ENCODE peak calls at places on chromosomes 12 and 14, in seven cellular contexts. One of them, this sample, is unnamed.

GRCh38 chr12:53579545-53579955 is 46.6 kb downstream of the ATF7 start:
- DNase-seq in A549: no peak
- DNase-seq in tibial artery: no peak
- DNase-seq in stomach: no peak
- DNase-seq in fibroblast of lung: no peak
- DNase-seq in esophagus squamous epithelium: no peak
- DNase-seq in cardiac muscle cell: no peak
- DNase-seq in this sample: no peak

GRCh38 chr12:51910168-51910567 is 2.9 kb downstream of the ACVRL1 start:
- DNase-seq in A549: no peak
- DNase-seq in tibial artery: no peak
- DNase-seq in stomach: no peak
- DNase-seq in fibroblast of lung: no peak
- DNase-seq in esophagus squamous epithelium: no peak
- DNase-seq in cardiac muscle cell: no peak
- DNase-seq in this sample: peak; percentile 16

GRCh38 chr14:102949801-102950451 is 27.5 kb downstream of the AMN start:
- DNase-seq in A549: no peak
- DNase-seq in tibial artery: peak; percentile 82
- DNase-seq in stomach: peak; percentile 89
- DNase-seq in fibroblast of lung: peak; percentile 55
- DNase-seq in esophagus squamous epithelium: no peak
- DNase-seq in cardiac muscle cell: no peak
- DNase-seq in this sample: no peak

GRCh38 chr12:130829391-130830245 is 9.4 kb downstream of the STX2 start:
- DNase-seq in A549: no peak
- DNase-seq in tibial artery: no peak
- DNase-seq in stomach: no peak
- DNase-seq in fibroblast of lung: no peak
- DNase-seq in esophagus squamous epithelium: no peak
- DNase-seq in cardiac muscle cell: no peak
- DNase-seq in this sample: no peak

GRCh38 chr12:99722690-99723486 is 75.3 kb downstream of the GARIN6 start:
- DNase-seq in A549: no peak
- DNase-seq in tibial artery: no peak
- DNase-seq in stomach: no peak
- DNase-seq in fibroblast of lung: no peak
- DNase-seq in esophagus squamous epithelium: no peak
- DNase-seq in cardiac muscle cell: no peak
- DNase-seq in this sample: no peak

GRCh38 chr14:105927661-105928060 is 401.3 kb downstream of the TMEM121 start:
- DNase-seq in A549: no peak
- DNase-seq in tibial artery: no peak
- DNase-seq in stomach: no peak
- DNase-seq in fibroblast of lung: no peak
- DNase-seq in esophagus squamous epithelium: no peak
- DNase-seq in cardiac muscle cell: no peak
- DNase-seq in this sample: no peak

GRCh38 chr14:63713765-63714164 is 14.1 kb downstream of the SGPP1 start:
- DNase-seq in A549: peak; percentile 52
- DNase-seq in tibial artery: no peak
- DNase-seq in stomach: no peak
- DNase-seq in fibroblast of lung: peak; percentile 64
- DNase-seq in esophagus squamous epithelium: no peak
- DNase-seq in cardiac muscle cell: no peak
- DNase-seq in this sample: no peak

GRCh38 chr14:38567728-38568127 is 311.8 kb upstream of the CLEC14A start:
- DNase-seq in A549: no peak
- DNase-seq in tibial artery: no peak
- DNase-seq in stomach: no peak
- DNase-seq in fibroblast of lung: no peak
- DNase-seq in esophagus squamous epithelium: no peak
- DNase-seq in cardiac muscle cell: no peak
- DNase-seq in this sample: no peak

GRCh38 chr12:106144847-106145246 is 6.1 kb upstream of the NUAK1 start:
- DNase-seq in A549: no peak
- DNase-seq in tibial artery: no peak
- DNase-seq in stomach: no peak
- DNase-seq in fibroblast of lung: no peak
- DNase-seq in esophagus squamous epithelium: no peak
- DNase-seq in cardiac muscle cell: no peak
- DNase-seq in this sample: no peak

GRCh38 chr12:116539361-116539771 is 19.8 kb upstream of the MAP1LC3B2 start:
- DNase-seq in A549: peak; percentile 61
- DNase-seq in tibial artery: peak; percentile 24
- DNase-seq in stomach: no peak
- DNase-seq in fibroblast of lung: peak; percentile 24
- DNase-seq in esophagus squamous epithelium: no peak
- DNase-seq in cardiac muscle cell: no peak
- DNase-seq in this sample: no peak

GRCh38 chr14:101707863-101708620 is 53.5 kb upstream of the PPP2R5C start:
- DNase-seq in A549: no peak
- DNase-seq in tibial artery: no peak
- DNase-seq in stomach: no peak
- DNase-seq in fibroblast of lung: no peak
- DNase-seq in esophagus squamous epithelium: no peak
- DNase-seq in cardiac muscle cell: no peak
- DNase-seq in this sample: no peak
- H3K27ac ChIP-seq in A549: peak overlapping the region; percentile 61
- H3K27ac ChIP-seq in tibial artery: no peak overlapping the region
- H3K27ac ChIP-seq in stomach: peak overlapping the region; percentile 71
- H3K27ac ChIP-seq in fibroblast of lung: no peak overlapping the region
- H3K27ac ChIP-seq in esophagus squamous epithelium: peak overlapping the region; percentile 79
- H3K27ac ChIP-seq in cardiac muscle cell: no peak overlapping the region
- H3K27ac ChIP-seq in this sample: no peak overlapping the region

GRCh38 chr14:100107236-100107635 is 42.0 kb downstream of the EVL start:
- DNase-seq in A549: no peak
- DNase-seq in tibial artery: peak; percentile 57
- DNase-seq in stomach: no peak
- DNase-seq in fibroblast of lung: no peak
- DNase-seq in esophagus squamous epithelium: no peak
- DNase-seq in cardiac muscle cell: no peak
- DNase-seq in this sample: peak; percentile 76

GRCh38 chr14:100106260-100106659 is 41.0 kb downstream of the EVL start:
- DNase-seq in A549: no peak
- DNase-seq in tibial artery: peak; percentile 23
- DNase-seq in stomach: no peak
- DNase-seq in fibroblast of lung: no peak
- DNase-seq in esophagus squamous epithelium: no peak
- DNase-seq in cardiac muscle cell: no peak
- DNase-seq in this sample: no peak

GRCh38 chr14:100105357-100106169 is 40.3 kb downstream of the EVL start:
- DNase-seq in A549: no peak
- DNase-seq in tibial artery: peak; percentile 63
- DNase-seq in stomach: no peak
- DNase-seq in fibroblast of lung: no peak
- DNase-seq in esophagus squamous epithelium: no peak
- DNase-seq in cardiac muscle cell: no peak
- DNase-seq in this sample: no peak

GRCh38 chr14:100108042-100108825 is 43.0 kb downstream of the EVL start:
- DNase-seq in A549: peak; percentile 69
- DNase-seq in tibial artery: peak; percentile 85
- DNase-seq in stomach: peak; percentile 88
- DNase-seq in fibroblast of lung: peak; percentile 74
- DNase-seq in esophagus squamous epithelium: peak; percentile 25
- DNase-seq in cardiac muscle cell: peak; percentile 88
- DNase-seq in this sample: peak; percentile 90

DNA sequence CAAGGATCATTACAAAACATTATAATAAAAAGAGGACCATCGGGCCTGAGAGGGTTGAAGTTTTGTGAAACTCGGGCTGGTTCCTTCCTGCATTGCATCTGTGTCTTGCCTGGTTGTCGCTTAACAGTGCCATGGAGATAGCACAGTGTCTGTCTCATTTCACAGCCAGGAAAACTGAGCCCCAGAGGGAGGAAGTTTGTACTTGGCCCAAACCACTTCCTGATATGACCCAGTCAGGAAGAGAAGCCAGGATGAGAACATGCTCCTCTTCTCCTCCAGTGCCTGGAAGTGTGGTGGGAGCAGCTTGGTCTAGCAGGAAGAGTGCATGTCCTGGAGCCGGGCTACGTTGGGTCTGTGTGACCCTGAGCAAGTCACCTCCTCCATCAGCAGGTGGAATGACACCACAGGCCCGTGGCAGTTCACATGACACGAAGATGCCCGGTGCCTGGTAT is 41.5 kb downstream of the EVL start:
- DNase-seq in A549: no peak
- DNase-seq in tibial artery: peak; percentile 63
- DNase-seq in stomach: no peak
- DNase-seq in fibroblast of lung: no peak
- DNase-seq in esophagus squamous epithelium: no peak
- DNase-seq in cardiac muscle cell: no peak
- DNase-seq in this sample: no peak
- H3K4me1 ChIP-seq in A549: peaks cover 29% of the 10 kb centered on the region
- H3K4me1 ChIP-seq in tibial artery: peaks cover 72% of the 10 kb centered on the region
- H3K4me1 ChIP-seq in stomach: peaks cover 48% of the 10 kb centered on the region
- H3K4me1 ChIP-seq in fibroblast of lung: peaks cover 12% of the 10 kb centered on the region
- H3K4me1 ChIP-seq in esophagus squamous epithelium: peaks cover 20% of the 10 kb centered on the region
- H3K4me1 ChIP-seq in cardiac muscle cell: peaks cover 3% of the 10 kb centered on the region
- H3K4me1 ChIP-seq in this sample: peaks cover 61% of the 10 kb centered on the region

DNA sequence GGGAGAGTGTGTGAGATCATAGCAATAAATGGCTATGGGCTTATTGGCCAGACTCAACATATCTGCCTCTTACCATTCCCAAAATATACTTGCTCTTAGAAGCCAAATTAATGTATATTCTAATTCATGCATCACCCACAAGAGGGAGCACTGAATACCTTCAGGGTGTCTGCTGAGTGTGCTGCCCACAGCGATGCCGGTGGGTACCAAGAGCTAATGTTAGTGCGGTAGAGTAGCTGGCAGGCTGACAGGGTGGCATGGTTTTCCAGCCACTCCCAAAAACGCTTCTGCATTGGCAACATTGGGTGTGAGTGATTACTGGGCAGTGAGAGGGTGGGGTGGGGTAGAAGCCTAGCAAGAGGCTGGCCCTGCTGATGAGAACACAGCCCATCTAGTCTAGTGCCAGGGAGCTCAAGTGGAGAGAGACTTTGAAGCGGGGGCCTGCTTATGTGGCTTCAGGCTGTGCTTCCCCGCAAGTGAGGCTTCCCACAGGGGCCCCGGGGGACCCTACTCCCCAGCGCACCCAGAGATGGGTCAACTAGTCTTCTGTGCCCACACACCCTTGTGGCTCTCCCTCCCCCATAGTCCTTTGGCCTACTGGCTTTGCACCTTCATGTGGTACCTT is 9.2 kb upstream of the PLEKHD1 start:
- DNase-seq in A549: peak; percentile 56
- DNase-seq in tibial artery: no peak
- DNase-seq in stomach: no peak
- DNase-seq in fibroblast of lung: peak; percentile 15
- DNase-seq in esophagus squamous epithelium: no peak
- DNase-seq in cardiac muscle cell: peak; percentile 23
- DNase-seq in this sample: no peak
- TF ChIP-seq CTCF in A549: peak; percentile 47
- TF ChIP-seq CTCF in tibial artery: no peak
- TF ChIP-seq CTCF in stomach: no peak
- TF ChIP-seq CTCF in fibroblast of lung: no peak
- TF ChIP-seq CTCF in esophagus squamous epithelium: no peak
- TF ChIP-seq CTCF in cardiac muscle cell: peak; percentile 47
- TF ChIP-seq CTCF in this sample: peak; percentile 24

GRCh38 chr12:104291867-104292524 is 11.5 kb upstream of the EID3 start:
- DNase-seq in A549: peak; percentile 53
- DNase-seq in tibial artery: no peak
- DNase-seq in stomach: no peak
- DNase-seq in fibroblast of lung: no peak
- DNase-seq in esophagus squamous epithelium: no peak
- DNase-seq in cardiac muscle cell: no peak
- DNase-seq in this sample: no peak
- H3K27ac ChIP-seq in A549: peak overlapping the region; percentile 94
- H3K27ac ChIP-seq in tibial artery: no peak overlapping the region
- H3K27ac ChIP-seq in stomach: no peak overlapping the region
- H3K27ac ChIP-seq in fibroblast of lung: no peak overlapping the region
- H3K27ac ChIP-seq in esophagus squamous epithelium: peak overlapping the region; percentile 11
- H3K27ac ChIP-seq in cardiac muscle cell: no peak overlapping the region
- H3K27ac ChIP-seq in this sample: no peak overlapping the region

DNA sequence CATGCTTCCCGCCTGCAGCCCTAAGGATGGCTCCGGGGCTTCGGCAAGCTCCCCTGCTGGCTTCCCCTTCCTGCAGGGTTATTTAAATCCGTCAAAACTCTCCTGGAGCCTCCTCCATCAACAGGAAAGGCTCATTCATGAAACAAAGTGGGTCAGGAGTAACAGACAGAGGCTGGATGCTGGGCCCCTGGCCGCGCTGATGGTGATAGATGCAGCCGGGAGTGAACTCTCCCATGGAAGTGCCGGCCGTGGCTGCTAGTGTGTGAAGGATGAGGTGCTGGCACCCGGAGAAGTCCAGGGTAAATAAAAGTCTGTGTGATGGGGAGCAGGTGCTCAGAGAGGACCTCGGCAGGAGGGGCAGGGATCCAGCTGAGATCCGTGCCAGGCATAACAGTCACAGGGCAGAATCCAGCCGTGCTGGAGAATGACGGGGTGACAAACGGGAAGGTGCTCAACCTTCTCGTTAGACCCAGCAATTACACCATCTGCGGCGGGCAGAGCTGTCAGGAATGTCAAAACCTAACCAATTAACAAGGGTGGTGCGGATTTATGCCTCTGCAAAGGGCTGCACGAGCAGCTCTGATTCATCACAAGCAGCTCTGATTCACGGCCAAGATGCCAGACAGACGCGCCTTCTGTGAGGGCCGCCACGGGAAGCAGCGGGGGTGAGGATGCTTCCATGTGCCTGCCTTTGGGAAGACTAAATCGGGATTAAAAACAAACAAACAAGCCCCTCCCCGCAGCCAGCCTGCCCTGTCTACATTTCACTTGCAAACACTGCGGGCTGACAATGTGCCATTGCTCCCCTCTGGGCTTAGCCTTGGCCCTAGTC is 55.6 kb downstream of the SYNE3 start:
- DNase-seq in A549: peak; percentile 39
- DNase-seq in tibial artery: no peak
- DNase-seq in stomach: no peak
- DNase-seq in fibroblast of lung: peak; percentile 85
- DNase-seq in esophagus squamous epithelium: no peak
- DNase-seq in cardiac muscle cell: peak; percentile 11
- DNase-seq in this sample: no peak
- H3K4me1 ChIP-seq in A549: peaks cover 11% of the 10 kb centered on the region
- H3K4me1 ChIP-seq in tibial artery: peaks cover 20% of the 10 kb centered on the region
- H3K4me1 ChIP-seq in stomach: peaks cover 34% of the 10 kb centered on the region
- H3K4me1 ChIP-seq in fibroblast of lung: peaks cover 13% of the 10 kb centered on the region
- H3K4me1 ChIP-seq in esophagus squamous epithelium: peaks cover 10% of the 10 kb centered on the region
- H3K4me1 ChIP-seq in cardiac muscle cell: no peaks in the 10 kb centered on the region
- H3K4me1 ChIP-seq in this sample: no peaks in the 10 kb centered on the region